ENCODE peak calls at places on chromosome 17, in four cellular contexts. J is GM12864; Z is tibial artery; E is effector memory CD4-positive, alpha-beta T cell. U is an unnamed sample.

GRCh38 chr17:10170233-10170632 is 28.2 kb downstream of the GAS7 start:
- DNase-seq in Z (no peak), J (no peak), E (no peak), U (no peak)

GRCh38 chr17:10217916-10218315 is 19.5 kb upstream of the GAS7 start:
- DNase-seq in J (no peak), E (no peak), Z (no peak), U (no peak)

GRCh38 chr17:1280652-1281051 is 1.2 kb downstream of the TRARG1 start:
- DNase-seq in E (no peak), Z (no peak), J (no peak), U (no peak)

GRCh38 chr17:17055286-17056166 is 13.3 kb downstream of the MPRIP start:
- DNase-seq in E (no peak), Z (no peak), J (no peak), U (no peak)

GRCh38 chr17:4313482-4314114 is 49.8 kb upstream of the ANKFY1 start:
- DNase-seq in Z (no peak), E (no peak), J (no peak), U (no peak)

GRCh38 chr17:59371426-59372099 is 40.1 kb downstream of the YPEL2 start:
- DNase-seq in Z (peak; percentile 87), E (no peak), J (no peak), U (peak; percentile 81)

GRCh38 chr17:9241371-9241712 is 220.0 kb downstream of the NTN1 start:
- DNase-seq in J (no peak), Z (peak; percentile 60), E (no peak), U (no peak)

GRCh38 chr17:34639706-34640425 is 60.5 kb downstream of the TMEM132E start:
- DNase-seq in E (no peak), J (no peak), Z (no peak), U (no peak)

GRCh38 chr17:71115669-71115972 is 946.3 kb downstream of the KCNJ2 start:
- DNase-seq in Z (no peak), J (no peak), E (no peak), U (no peak)

GRCh38 chr17:31743767-31744166 is 115.3 kb downstream of the COPRS start:
- DNase-seq in Z (no peak), J (no peak), E (no peak), U (no peak)

GRCh38 chr17:74779948-74780400 is 3.8 kb upstream of the NAT9 start:
- DNase-seq in E (peak; percentile 41), Z (peak; percentile 71), J (peak; percentile 91), U (no peak)

GRCh38 chr17:81387235-81388060 is 7.8 kb upstream of the BAHCC1 start:
- DNase-seq in Z (no peak), E (no peak), J (no peak), U (no peak)

GRCh38 chr17:80261159-80261894 is 675 bp downstream of the RNF213 start:
- DNase-seq in Z (peak; percentile 50), J (no peak), E (peak; percentile 45), U (no peak)

GRCh38 chr17:55607736-55608341 is 96.6 kb upstream of the SMIM36 start:
- DNase-seq in J (no peak), E (no peak), Z (peak; percentile 46), U (no peak)

GRCh38 chr17:67615736-67616135 is 102.0 kb upstream of the NOL11 start:
- DNase-seq in Z (no peak), J (no peak), E (no peak), U (no peak)

GRCh38 chr17:49029841-49030240 is 32.7 kb downstream of the IGF2BP1 start:
- DNase-seq in E (no peak), Z (no peak), J (no peak), U (no peak)

GRCh38 chr17:64420143-64420670 is 28.7 kb upstream of the MILR1 start:
- DNase-seq in E (no peak), J (peak; percentile 55), Z (no peak), U (peak; percentile 41)

GRCh38 chr17:78383725-78384471 is 5.4 kb downstream of the PGS1 start:
- DNase-seq in J (peak; percentile 86), Z (peak; percentile 94), E (no peak), U (peak; percentile 99)

GRCh38 chr17:15886804-15887203 is 58.1 kb upstream of the ADORA2B start:
- DNase-seq in Z (no peak), E (no peak), J (no peak), U (no peak)

GRCh38 chr17:35864853-35865252 is 3.8 kb downstream of the HEATR9 start:
- DNase-seq in J (no peak), E (no peak), Z (no peak), U (no peak)

GRCh38 chr17:37168731-37169353 is 206.9 kb upstream of the C17orf78 start:
- DNase-seq in Z (no peak), E (no peak), J (no peak), U (no peak)

GRCh38 chr17:58741121-58741625 is 14.5 kb upstream of the PPM1E start:
- DNase-seq in E (no peak), J (no peak), Z (no peak), U (peak; percentile 18)

GRCh38 chr17:49401971-49402491 is 12.7 kb downstream of the PHB1 start:
- DNase-seq in Z (no peak), J (no peak), E (no peak), U (no peak)

GRCh38 chr17:78790552-78790951 is 8.5 kb upstream of the CYTH1 start:
- DNase-seq in Z (no peak), J (no peak), E (no peak), U (no peak)

GRCh38 chr17:82650723-82651122 is 2.5 kb upstream of the WDR45B start:
- DNase-seq in J (no peak), E (no peak), Z (no peak), U (no peak)

GRCh38 chr17:82647593-82648164 is 565 bp downstream of the WDR45B start:
- DNase-seq in E (peak; percentile 45), Z (peak; percentile 28), J (no peak), U (no peak)

GRCh38 chr17:82648165-82648668 is at the start of gene WDR45B:
- DNase-seq in J (peak; percentile 84), Z (peak; percentile 94), E (peak; percentile 80), U (peak; percentile 96)

GRCh38 chr17:82649501-82650261 is 1.4 kb upstream of the WDR45B start:
- DNase-seq in J (no peak), E (no peak), Z (no peak), U (no peak)

GRCh38 chr17:82648761-82649474 is 674 bp upstream of the WDR45B start:
- DNase-seq in J (no peak), Z (peak; percentile 47), E (no peak), U (no peak)
- H3K4me3 ChIP-seq in J (peak overlapping the region; percentile 42), Z (peak overlapping the region; percentile 92), E (no peak overlapping the region), U (peak overlapping the region; percentile 48)

GRCh38 chr17:12514596-12514995 is 151.1 kb upstream of the MYOCD start:
- DNase-seq in E (no peak), J (no peak), Z (no peak), U (no peak)
- H3K4me3 ChIP-seq in E (no peak overlapping the region), J (no peak overlapping the region), Z (no peak overlapping the region), U (no peak overlapping the region)

GRCh38 chr17:14604920-14605599 is 304.2 kb downstream of the HS3ST3B1 start:
- DNase-seq in E (no peak), J (no peak), Z (peak; percentile 48), U (no peak)
- H3K4me3 ChIP-seq in E (no peak overlapping the region), J (no peak overlapping the region), Z (no peak overlapping the region), U (no peak overlapping the region)

GRCh38 chr17:42591411-42591810 is 13.9 kb upstream of the PSMC3IP start:
- DNase-seq in E (no peak), Z (no peak), J (no peak), U (no peak)
- H3K4me3 ChIP-seq in E (no peak overlapping the region), Z (no peak overlapping the region), J (no peak overlapping the region), U (no peak overlapping the region)

GRCh38 chr17:46194393-46195216 is 1.4 kb upstream of the KANSL1 start:
- DNase-seq in J (peak; percentile 86), Z (no peak), E (peak; percentile 38), U (no peak)
- H3K4me3 ChIP-seq in J (peak overlapping the region; percentile 93), Z (peak overlapping the region; percentile 93), E (peak overlapping the region; percentile 97), U (peak overlapping the region; percentile 77)

U was measured in skeletal muscle cell.